ENCODE peak calls at places on chromosome 2, in five cellular contexts. S, Z, I, P and C are unnamed samples. For H3K36me3 and H3K4me1, the result is how much of the 10 kb centered on the place peaks cover.

GRCh38 chr2:174153757-174154680 is 94.3 kb downstream of the OLA1 start:
- DNase-seq in S (no peak), Z (no peak), I (no peak), P (peak), C (peak)

GRCh38 chr2:236371010-236371409 is 106.8 kb upstream of the ASB18 start:
- DNase-seq in S (no peak), Z (no peak), I (no peak), P (no peak), C (no peak)

GRCh38 chr2:34188464-34188863 is 589.4 kb upstream of the FAM98A start:
- DNase-seq in S (no peak), Z (no peak), I (no peak), P (no peak), C (no peak)

GRCh38 chr2:87403893-87404175 is 344.1 kb upstream of the PLGLB2 start:
- DNase-seq in S (no peak), Z (peak), I (no peak), P (no peak), C (no peak)

GRCh38 chr2:238866656-238867277 is 18.9 kb downstream of the TWIST2 start:
- DNase-seq in S (no peak), Z (no peak), I (no peak), P (no peak), C (peak)

GRCh38 chr2:181911830-181912229 is 20.3 kb downstream of the ITPRID2 start:
- DNase-seq in S (no peak), Z (no peak), I (no peak), P (no peak), C (no peak)

GRCh38 chr2:148645925-148646559 is 1.5 kb downstream of the EPC2 start:
- DNase-seq in S (peak), Z (peak), I (no peak), P (peak), C (peak)

GRCh38 chr2:19458604-19459003 is 100.2 kb upstream of the OSR1 start:
- DNase-seq in S (no peak), Z (no peak), I (no peak), P (no peak), C (no peak)

GRCh38 chr2:109209412-109209811 is 80.4 kb downstream of the SH3RF3 start:
- DNase-seq in S (no peak), Z (no peak), I (no peak), P (peak), C (peak)

GRCh38 chr2:233865838-233866237 is 2.3 kb downstream of the MSL3B start:
- DNase-seq in S (no peak), Z (no peak), I (no peak), P (no peak), C (no peak)

GRCh38 chr2:33071591-33071990 is 124.8 kb downstream of the LTBP1 start:
- DNase-seq in S (no peak), Z (no peak), I (no peak), P (peak), C (no peak)

GRCh38 chr2:20048488-20049443 is 2.7 kb downstream of the LAPTM4A start:
- DNase-seq in S (no peak), Z (no peak), I (no peak), P (no peak), C (peak)

GRCh38 chr2:240788482-240788881 is 31.5 kb downstream of the KIF1A start:
- DNase-seq in S (no peak), Z (peak), I (no peak), P (no peak), C (no peak)

GRCh38 chr2:240787521-240788472 is 32.2 kb downstream of the KIF1A start:
- DNase-seq in S (no peak), Z (peak), I (no peak), P (no peak), C (no peak)

GRCh38 chr2:240790370-240791210 is 29.4 kb downstream of the KIF1A start:
- DNase-seq in S (no peak), Z (no peak), I (no peak), P (no peak), C (no peak)

GRCh38 chr2:240789501-240790369 is 30.3 kb downstream of the KIF1A start:
- DNase-seq in S (no peak), Z (peak), I (no peak), P (no peak), C (no peak)

DNA sequence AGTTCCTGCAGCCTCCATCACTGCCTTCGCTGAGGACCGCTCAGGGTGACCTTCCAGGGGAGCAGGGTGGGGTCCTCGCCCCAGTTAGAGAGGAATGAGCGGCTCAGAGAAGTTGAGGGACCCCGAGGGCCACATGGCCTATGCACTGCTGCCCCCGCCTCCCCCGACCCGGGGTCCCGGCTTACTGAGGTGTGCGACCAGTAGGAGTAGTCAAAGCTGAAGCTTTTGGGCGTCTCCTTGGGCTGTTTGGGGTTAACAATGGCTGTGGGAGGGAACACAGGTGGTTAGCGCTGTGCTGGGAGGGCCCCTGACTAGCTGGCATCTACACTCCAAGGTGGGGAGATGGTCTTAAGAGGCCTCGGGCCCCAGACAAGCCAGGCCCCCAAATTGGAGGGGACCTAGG is 31.0 kb downstream of the KIF1A start:
- DNase-seq in S (no peak), Z (peak), I (no peak), P (no peak), C (no peak)
- H3K36me3 ChIP-seq in S (under half), Z (under half), I (under half), P (under half), C (under half)

DNA sequence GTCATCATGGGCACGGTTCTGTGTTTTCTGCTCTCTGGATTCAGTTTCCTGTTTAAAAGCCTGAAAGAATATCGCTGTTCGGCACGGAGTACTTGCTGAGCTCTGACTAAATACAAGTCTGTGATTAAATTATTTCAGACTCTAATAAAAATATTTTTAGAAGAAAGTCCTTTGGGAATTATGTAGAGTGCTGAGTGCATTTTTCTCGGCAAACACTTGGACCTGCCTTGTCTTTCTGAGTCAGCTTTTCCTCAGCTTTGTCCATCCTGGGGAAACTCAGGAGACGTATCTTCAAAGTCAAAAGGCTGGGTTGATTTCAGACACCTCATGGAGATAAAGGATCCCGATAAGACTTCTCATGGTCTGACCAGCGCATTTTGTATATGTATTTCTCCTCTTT is 45.9 kb downstream of the IL1R2 start:
- DNase-seq in S (no peak), Z (no peak), I (no peak), P (peak), C (peak)
- H3K4me1 ChIP-seq in S (under half), Z (under half), I (under half), P (under half), C (half or more)

GRCh38 chr2:157559061-157559460 is 69.6 kb downstream of the ACVR1C start:
- DNase-seq in S (no peak), Z (no peak), I (no peak), P (no peak), C (peak)
- H3K4me3 ChIP-seq in S (no peak), Z (no peak), I (no peak), P (no peak), C (no peak)

DNA sequence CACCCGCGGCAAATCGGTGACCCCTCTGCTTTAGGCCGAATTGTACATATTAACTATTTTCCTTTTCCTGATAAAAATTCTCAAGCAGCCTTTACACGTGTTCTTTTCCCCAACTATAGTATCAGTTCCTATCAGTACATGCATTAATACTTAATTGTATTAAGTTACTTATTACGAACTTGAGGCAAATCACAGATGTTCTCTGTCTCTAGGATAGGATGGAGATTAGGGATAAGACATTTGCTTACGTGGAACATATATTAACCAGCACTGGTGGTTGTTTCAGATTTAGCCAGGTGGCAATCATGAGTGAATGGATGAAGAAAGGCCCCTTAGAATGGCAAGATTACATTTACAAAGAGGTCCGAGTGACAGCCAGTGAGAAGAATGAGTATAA is 674 bp downstream of the GEMIN6 start:
- DNase-seq in S (no peak), Z (no peak), I (no peak), P (no peak), C (no peak)
- H3K36me3 ChIP-seq in S (under half), Z (under half), I (under half), P (under half), C (under half)

GRCh38 chr2:43105586-43106562 is 120.5 kb downstream of the ZFP36L2 start:
- DNase-seq in S (peak), Z (no peak), I (no peak), P (peak), C (peak)
- H3K4me1 ChIP-seq in S (under half), Z (under half), I (half or more), P (under half), C (under half)

DNA sequence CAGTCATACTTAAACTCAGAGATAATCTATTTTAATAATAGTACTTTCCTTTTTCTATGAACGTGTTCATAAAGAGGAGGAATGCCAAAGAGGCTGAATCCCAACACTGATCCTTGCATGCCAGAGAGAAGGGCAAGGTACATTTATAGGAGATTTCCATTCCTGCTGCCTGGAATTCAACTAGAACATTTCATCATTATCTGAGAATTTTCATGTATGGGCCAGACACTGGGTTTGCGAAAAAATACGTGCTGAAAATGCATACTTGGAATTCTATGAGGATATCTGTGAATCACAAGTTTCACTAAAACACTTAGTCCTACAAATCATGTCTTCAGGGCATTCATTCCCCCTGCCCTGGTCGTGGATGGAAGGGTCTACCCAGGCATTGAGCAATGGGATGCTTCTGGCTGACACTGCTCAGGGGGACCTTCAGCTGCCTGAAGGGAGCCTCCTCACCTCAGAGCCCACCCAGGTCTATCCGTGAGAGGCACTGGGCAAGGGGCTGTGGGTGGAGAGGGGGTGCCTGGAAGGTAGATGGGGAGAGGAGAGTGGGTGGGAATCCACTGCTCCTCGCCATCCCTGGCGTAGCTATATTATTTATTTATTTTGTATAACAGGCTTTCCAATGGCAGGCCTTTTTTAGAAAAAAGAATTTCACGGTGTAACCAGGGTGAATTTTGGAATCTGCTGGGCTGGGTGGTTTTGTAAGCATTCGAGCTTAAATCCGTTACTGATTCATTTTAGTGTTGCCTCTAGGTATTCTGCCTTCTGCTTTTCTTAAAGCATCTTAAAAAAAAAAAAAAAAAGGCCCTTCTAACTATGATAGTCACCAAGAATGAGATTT is 560.7 kb upstream of the ID2 start:
- DNase-seq in S (no peak), Z (no peak), I (no peak), P (peak), C (peak)
- H3K4me3 ChIP-seq in S (no peak), Z (no peak), I (no peak), P (no peak), C (no peak)